ENCODE peak calls at places on chromosomes 1 and 21, in seven cellular contexts. Y is psoas muscle; B is tibial artery; L is IMR-90; C is lower lobe of right lung; G is heart left ventricle; S is CD4-positive, alpha-beta memory T cell. U is an unnamed sample. For H3K36me3, the result is how much of the 10 kb centered on the place peaks cover.

GRCh38 chr1:14602131-14602530 is 3.6 kb downstream of the KAZN start:
- DNase-seq in Y (peak), B (peak), L (no peak), C (no peak), G (no peak), S (no peak), U (no peak)

GRCh38 chr1:11880911-11881748 is 22.4 kb upstream of the NPPB start:
- DNase-seq in Y (peak), B (no peak), L (no peak), C (no peak), G (peak), S (no peak), U (no peak)

GRCh38 chr1:44792736-44793502 is 4.9 kb upstream of the BEST4 start:
- DNase-seq in Y (no peak), B (no peak), L (no peak), C (no peak), G (no peak), S (no peak), U (no peak)

GRCh38 chr1:7831458-7831857 is 21.4 kb downstream of the UTS2 start:
- DNase-seq in Y (no peak), B (no peak), L (no peak), C (no peak), G (no peak), S (no peak), U (no peak)

GRCh38 chr1:56063461-56063860 is 515.9 kb downstream of the PLPP3 start:
- DNase-seq in Y (peak), B (no peak), L (no peak), C (no peak), G (peak), S (no peak), U (no peak)

GRCh38 chr1:228691926-228692325 is 43.4 kb upstream of the RHOU start:
- DNase-seq in Y (no peak), B (no peak), L (peak), C (no peak), G (no peak), S (peak), U (peak)

GRCh38 chr1:80668370-80668769 is 1132.4 kb upstream of the ADGRL2 start:
- DNase-seq in Y (no peak), B (no peak), L (no peak), C (no peak), G (no peak), S (no peak), U (no peak)

GRCh38 chr1:95216292-95216990 is 17.6 kb upstream of the RWDD3 start:
- DNase-seq in Y (no peak), B (no peak), L (no peak), C (no peak), G (no peak), S (peak), U (no peak)

GRCh38 chr1:25033828-25034451 is 103.9 kb upstream of the RUNX3 start:
- DNase-seq in Y (peak), B (peak), L (no peak), C (peak), G (peak), S (no peak), U (peak)

GRCh38 chr1:197838836-197839235 is 63.6 kb upstream of the DENND1B start:
- DNase-seq in Y (no peak), B (no peak), L (peak), C (no peak), G (no peak), S (no peak), U (no peak)

GRCh38 chr1:245790441-245790840 is 635.7 kb downstream of the KIF26B start:
- DNase-seq in Y (no peak), B (no peak), L (peak), C (no peak), G (no peak), S (no peak), U (no peak)

GRCh38 chr1:72282271-72282656 is at the start of gene NEGR1:
- DNase-seq in Y (peak), B (peak), L (peak), C (peak), G (peak), S (no peak), U (no peak)

GRCh38 chr1:65175171-65176070 is 27.4 kb downstream of the AK4 start:
- DNase-seq in Y (no peak), B (peak), L (peak), C (no peak), G (no peak), S (no peak), U (no peak)

GRCh38 chr1:156641761-156642264 is at the start of gene BCAN:
- DNase-seq in Y (peak), B (no peak), L (peak), C (no peak), G (no peak), S (no peak), U (no peak)

GRCh38 chr1:59431566-59432294 is 134.8 kb downstream of the FGGY start:
- DNase-seq in Y (no peak), B (no peak), L (no peak), C (no peak), G (no peak), S (no peak), U (no peak)

GRCh38 chr21:21196848-21197247 is 198.6 kb downstream of the NCAM2 start:
- DNase-seq in Y (no peak), B (no peak), L (no peak), C (no peak), G (no peak), S (no peak), U (no peak)

GRCh38 chr21:21203822-21204339 is 205.7 kb downstream of the NCAM2 start:
- DNase-seq in Y (no peak), B (no peak), L (no peak), C (no peak), G (no peak), S (no peak), U (no peak)

GRCh38 chr21:21199342-21200102 is 201.3 kb downstream of the NCAM2 start:
- DNase-seq in Y (no peak), B (no peak), L (no peak), C (no peak), G (no peak), S (no peak), U (no peak)

GRCh38 chr21:21200103-21200938 is 202.1 kb downstream of the NCAM2 start:
- DNase-seq in Y (peak), B (peak), L (peak), C (no peak), G (no peak), S (no peak), U (no peak)

GRCh38 chr21:21200939-21201610 is 202.9 kb downstream of the NCAM2 start:
- DNase-seq in Y (no peak), B (no peak), L (peak), C (no peak), G (no peak), S (no peak), U (no peak)
- H3K4me3 ChIP-seq in Y (peak), B (no peak), L (no peak), C (peak), G (peak), S (peak), U (no peak)

GRCh38 chr1:85629532-85629920 is 49.0 kb downstream of the CCN1 start:
- DNase-seq in Y (no peak), B (no peak), L (no peak), C (no peak), G (no peak), S (no peak), U (no peak)
- H3K27ac ChIP-seq in Y (peak), B (peak), L (peak), C (peak), G (no peak), S (no peak), U (peak)

GRCh38 chr1:42700006-42700405 is 17.8 kb downstream of the YBX1 start:
- DNase-seq in Y (no peak), B (no peak), L (peak), C (no peak), G (no peak), S (no peak), U (no peak)
- H3K36me3 ChIP-seq in Y (half or more), B (half or more), L (half or more), C (half or more), G (under half), S (half or more), U (under half)

GRCh38 chr1:58183286-58183685 is 363.2 kb downstream of the OMA1 start:
- DNase-seq in Y (no peak), B (no peak), L (no peak), C (no peak), G (no peak), S (no peak), U (no peak)
- H3K4me3 ChIP-seq in Y (no peak), B (no peak), L (no peak), C (no peak), G (no peak), S (no peak), U (no peak)

GRCh38 chr21:42118121-42118795 is 47.1 kb downstream of the UMODL1 start:
- DNase-seq in Y (no peak), B (no peak), L (no peak), C (no peak), G (peak), S (no peak), U (peak)
- H3K27ac ChIP-seq in Y (no peak), B (no peak), L (no peak), C (no peak), G (no peak), S (no peak), U (no peak)

DNA sequence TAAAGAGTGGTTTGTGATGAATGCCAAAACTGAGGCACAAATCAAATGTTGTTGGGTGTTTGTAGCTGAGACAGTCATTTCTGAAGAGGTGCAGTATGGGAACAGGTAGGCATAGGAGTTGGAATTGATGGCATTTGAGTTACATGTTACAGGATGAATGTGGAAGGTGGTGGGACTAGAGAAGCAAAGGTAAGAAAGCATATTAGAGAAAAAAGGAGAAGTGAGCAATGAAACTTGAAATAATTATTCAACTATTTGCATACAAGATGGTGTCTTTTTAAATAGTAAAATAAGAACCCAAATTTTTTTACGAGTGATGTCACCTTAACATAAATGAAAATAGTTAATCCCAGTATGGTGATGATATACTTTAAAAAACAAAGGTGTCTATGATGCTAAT is 40.2 kb upstream of the METTL18 start:
- DNase-seq in Y (no peak), B (no peak), L (no peak), C (no peak), G (no peak), S (no peak), U (no peak)
- H3K36me3 ChIP-seq in Y (under half), B (under half), L (under half), C (under half), G (under half), S (under half), U (under half)